ENCODE peak calls at places on chromosome 1, in four cellular contexts. I is K562, E is GM12878, C is HepG2. V is an unnamed sample.

GRCh38 chr1:223714849-223715709 is 2.7 kb downstream of the CAPN2 start:
- DNase-seq in I (peak), E (no peak), C (no peak), V (peak)

GRCh38 chr1:233240367-233240766 is 55.2 kb downstream of the PCNX2 start:
- DNase-seq in I (no peak), E (no peak), C (no peak), V (no peak)

GRCh38 chr1:223203694-223204093 is 60.6 kb upstream of the TLR5 start:
- DNase-seq in I (no peak), E (no peak), C (no peak), V (no peak)

GRCh38 chr1:117215733-117216462 is 5.2 kb upstream of the VTCN1 start:
- DNase-seq in I (no peak), E (no peak), C (no peak), V (no peak)

GRCh38 chr1:109632671-109633346 is 13.2 kb downstream of the AMPD2 start:
- DNase-seq in I (no peak), E (no peak), C (no peak), V (no peak)

GRCh38 chr1:36306210-36306901 is at the start of gene SH3D21:
- DNase-seq in I (peak), E (no peak), C (peak), V (peak)

GRCh38 chr1:223331929-223332328 is 32.0 kb downstream of the SUSD4 start:
- DNase-seq in I (no peak), E (no peak), C (no peak), V (no peak)

GRCh38 chr1:61808321-61808720 is 66.0 kb downstream of the PATJ start:
- DNase-seq in I (no peak), E (no peak), C (no peak), V (no peak)

GRCh38 chr1:244205906-244206305 is 154.8 kb downstream of the ZBTB18 start:
- DNase-seq in I (no peak), E (no peak), C (no peak), V (no peak)

GRCh38 chr1:233005703-233006102 is 55.3 kb downstream of the NTPCR start:
- DNase-seq in I (no peak), E (no peak), C (no peak), V (no peak)

GRCh38 chr1:246565751-246566127 is 322 bp downstream of the TFB2M start:
- DNase-seq in I (no peak), E (no peak), C (peak), V (peak)

GRCh38 chr1:17632541-17633193 is 93.2 kb downstream of the ARHGEF10L start:
- DNase-seq in I (no peak), E (no peak), C (no peak), V (no peak)

GRCh38 chr1:2538872-2539271 is 8.8 kb upstream of the HES5 start:
- DNase-seq in I (no peak), E (no peak), C (no peak), V (no peak)

GRCh38 chr1:19372602-19373001 is 60.5 kb downstream of the SLC66A1 start:
- DNase-seq in I (no peak), E (no peak), C (no peak), V (no peak)

DNA sequence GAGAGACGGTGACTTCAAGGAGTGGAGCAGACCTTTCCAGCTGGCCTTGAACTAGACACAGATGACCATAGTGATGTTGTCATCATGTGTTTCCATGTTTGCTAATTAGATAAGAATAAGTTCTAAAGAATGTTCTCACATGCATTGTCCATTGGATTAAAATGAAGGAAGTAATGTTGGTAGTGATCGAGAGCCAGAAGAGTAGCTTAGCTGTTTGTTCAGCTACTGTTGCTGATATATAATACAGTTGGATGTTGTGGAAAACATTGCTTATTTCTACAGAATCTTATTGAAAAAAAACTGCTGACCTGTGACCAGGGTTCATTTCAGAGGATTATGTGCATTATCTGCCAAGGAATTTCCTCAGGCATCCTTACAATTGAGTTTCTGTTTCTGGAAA is 249.1 kb upstream of the POGK start:
- DNase-seq in I (no peak), E (no peak), C (no peak), V (no peak)
- TF ChIP-seq TARDBP in I (no peak), E (no peak), C (no peak), V (no peak)

GRCh38 chr1:53949651-53950050 is 3.5 kb downstream of the LRRC42 start:
- DNase-seq in I (no peak), E (no peak), C (no peak), V (no peak)
- TF ChIP-seq FOXK2 in I (no peak), E (no peak), C (no peak), V (no peak)

DNA sequence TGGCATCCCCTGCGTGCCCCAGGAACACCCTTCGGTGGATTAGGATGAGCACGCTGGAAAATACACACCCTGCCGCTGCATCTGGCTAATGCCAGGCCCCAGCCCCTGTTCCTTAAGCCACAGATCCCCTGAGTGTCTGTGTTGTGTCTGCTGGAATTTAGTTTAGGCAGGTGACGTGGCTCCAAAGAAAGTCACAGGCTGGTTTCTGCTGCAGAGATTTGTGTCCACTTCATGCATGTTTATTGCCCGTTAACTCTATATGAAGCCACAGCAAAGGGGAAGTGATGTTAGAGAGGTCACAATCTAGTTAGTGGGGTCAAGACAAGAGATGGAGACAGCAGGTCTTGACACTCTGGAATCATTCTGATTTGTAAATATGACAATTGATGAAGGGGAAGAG is 120.1 kb upstream of the IRF2BP2 start:
- DNase-seq in I (no peak), E (peak), C (no peak), V (no peak)
- TF ChIP-seq TARDBP in I (no peak), E (no peak), C (no peak), V (no peak)

GRCh38 chr1:16503494-16503893 is 10.6 kb downstream of the RNU1-1 start:
- DNase-seq in I (no peak), E (no peak), C (no peak), V (no peak)
- TF ChIP-seq FOXK2 in I (no peak), E (no peak), C (no peak), V (no peak)

DNA sequence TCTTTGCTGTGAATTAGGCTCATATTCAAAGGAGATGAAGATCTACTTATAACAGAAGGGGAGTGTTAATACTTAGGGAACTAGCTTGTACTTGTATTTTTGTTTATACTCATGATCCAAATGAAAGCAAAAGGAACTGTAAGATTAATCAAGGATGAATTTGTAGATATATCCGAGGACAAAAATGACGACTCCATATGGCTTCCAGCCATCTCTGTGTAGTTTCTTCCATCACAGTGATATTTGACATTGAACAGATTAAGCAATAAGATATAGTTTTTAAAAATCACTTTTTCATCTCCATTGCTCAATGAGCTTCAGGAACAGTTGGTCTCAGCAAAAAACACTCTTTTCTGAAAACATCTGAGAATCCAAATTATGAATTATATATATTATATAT is 257.4 kb upstream of the CAMK1G start:
- DNase-seq in I (no peak), E (no peak), C (no peak), V (no peak)
- TF ChIP-seq TARDBP in I (no peak), E (no peak), C (no peak), V (no peak)

GRCh38 chr1:6200188-6200809 is 904 bp upstream of the RPL22 start:
- DNase-seq in I (no peak), E (no peak), C (no peak), V (no peak)
- TF ChIP-seq FOXK2 in I (no peak), E (no peak), C (no peak), V (no peak)

GRCh38 chr1:161081519-161081918 is 7.8 kb downstream of the NECTIN4 start:
- DNase-seq in I (no peak), E (no peak), C (no peak), V (no peak)
- TF ChIP-seq TARDBP in I (no peak), E (no peak), C (no peak), V (no peak)